ENCODE peak calls at places on chromosomes 3 and 15, in seven cellular contexts. M is NCI-H510A treated with DMSO at 0.1 percent for 48 hours; A is stimulated activated naive CD8-positive, alpha-beta T cell treated with anti-CD3 and anti-CD28 coated beads, Interleukin-15, Interleukin-2, amounts not matched to agents 100 U/mL and 50 U/mL, for 24 hours; Z is stimulated activated CD4-positive, alpha-beta T cell treated with anti-CD3 and anti-CD28 coated beads, Interleukin-1b, Interleukin-23, amount 100 ng/mL, for 24 hours; R is MV-4-11; U is CD8-positive, alpha-beta T cell; B is cardiac fibroblast. L is an unnamed sample.

GRCh38 chr15:54045397-54045796 is 67.2 kb downstream of the UNC13C start:
- DNase-seq in B (no peak), Z (no peak), M (no peak), U (no peak), R (no peak), A (no peak), L (no peak)

GRCh38 chr3:152909180-152909883 is 74.4 kb downstream of the P2RY1 start:
- DNase-seq in A (no peak), M (no peak), Z (no peak), R (no peak), B (peak), U (no peak), L (no peak)

GRCh38 chr3:123262226-123262625 is 60.5 kb downstream of the SEC22A start:
- DNase-seq in A (no peak), R (no peak), M (no peak), B (no peak), Z (no peak), U (no peak), L (no peak)

GRCh38 chr3:72848703-72849081 is 447 bp upstream of the SHQ1 start:
- DNase-seq in B (no peak), U (peak), M (peak), Z (no peak), R (peak), A (no peak), L (no peak)

GRCh38 chr15:84833447-84833846 is 16.3 kb downstream of the ALPK3 start:
- DNase-seq in B (peak), A (no peak), M (no peak), U (no peak), R (no peak), Z (no peak), L (no peak)

GRCh38 chr3:35200056-35200455 is 439.3 kb upstream of the ARPP21 start:
- DNase-seq in Z (no peak), R (peak), A (no peak), B (peak), M (no peak), U (no peak), L (no peak)

GRCh38 chr15:65289261-65289854 is 2.7 kb upstream of the PARP16 start:
- DNase-seq in R (no peak), M (no peak), Z (no peak), U (no peak), B (no peak), A (no peak), L (no peak)

GRCh38 chr3:152399374-152399773 is 130.6 kb downstream of the MBNL1 start:
- DNase-seq in Z (no peak), M (no peak), A (no peak), U (no peak), R (peak), B (peak), L (no peak)

GRCh38 chr15:74778599-74778970 is 3.3 kb upstream of the CSK start:
- DNase-seq in U (no peak), R (no peak), B (no peak), M (no peak), Z (no peak), A (no peak), L (no peak)

GRCh38 chr3:39132096-39133092 is 21.0 kb downstream of the CSRNP1 start:
- DNase-seq in B (no peak), Z (no peak), U (no peak), A (no peak), M (no peak), R (no peak), L (no peak)

GRCh38 chr3:15858547-15859506 is 61.0 kb upstream of the ANKRD28 start:
- DNase-seq in R (peak), B (peak), M (peak), Z (no peak), A (peak), U (peak), L (peak)